ENCODE peak calls at places on chromosomes 12 and 14, in ten cellular contexts. B, N, S, T, E, K, Z, Y, R and A are unnamed samples.

GRCh38 chr14:93234798-93235197 is 27.7 kb downstream of the UBR7 start:
- DNase-seq in B (no peak), N (no peak), S (peak), T (no peak), E (no peak), K (no peak), Z (no peak), Y (peak), R (peak), A (no peak)

GRCh38 chr12:76282744-76283143 is 65.5 kb downstream of the BBS10 start:
- DNase-seq in B (no peak), N (no peak), S (no peak), T (no peak), E (no peak), K (no peak), Z (no peak), Y (no peak), R (no peak), A (no peak)

GRCh38 chr12:54463484-54463883 is 9.9 kb downstream of the GTSF1 start:
- DNase-seq in B (no peak), N (no peak), S (no peak), T (no peak), E (no peak), K (no peak), Z (no peak), Y (no peak), R (no peak), A (no peak)

GRCh38 chr12:69828897-69829296 is 3.9 kb downstream of the MYRFL start:
- DNase-seq in B (no peak), N (no peak), S (no peak), T (no peak), E (no peak), K (no peak), Z (no peak), Y (no peak), R (no peak), A (no peak)

GRCh38 chr12:112506513-112507166 is 87.9 kb downstream of the PTPN11 start:
- DNase-seq in B (no peak), N (no peak), S (no peak), T (no peak), E (no peak), K (no peak), Z (no peak), Y (no peak), R (no peak), A (no peak)

GRCh38 chr14:83133986-83134664 is 1600.5 kb upstream of the SEL1L start:
- DNase-seq in B (no peak), N (no peak), S (no peak), T (no peak), E (no peak), K (no peak), Z (no peak), Y (no peak), R (no peak), A (no peak)

GRCh38 chr12:121346747-121347146 is 5.5 kb downstream of the ANAPC5 start:
- DNase-seq in B (no peak), N (no peak), S (no peak), T (no peak), E (no peak), K (no peak), Z (no peak), Y (no peak), R (no peak), A (no peak)

GRCh38 chr12:109723311-109723791 is 9.7 kb downstream of the FAM222A start:
- DNase-seq in B (peak), N (no peak), S (no peak), T (peak), E (no peak), K (no peak), Z (no peak), Y (peak), R (no peak), A (no peak)

GRCh38 chr12:17954788-17955187 is 135.2 kb downstream of the RERGL start:
- DNase-seq in B (no peak), N (no peak), S (no peak), T (no peak), E (no peak), K (no peak), Z (no peak), Y (no peak), R (peak), A (no peak)

GRCh38 chr12:85322715-85323114 is 42.7 kb downstream of the ALX1 start:
- DNase-seq in B (no peak), N (no peak), S (no peak), T (no peak), E (no peak), K (no peak), Z (no peak), Y (no peak), R (no peak), A (no peak)

GRCh38 chr12:96233941-96234461 is 39.8 kb downstream of the ELK3 start:
- DNase-seq in B (peak), N (peak), S (no peak), T (peak), E (no peak), K (peak), Z (no peak), Y (peak), R (peak), A (no peak)

GRCh38 chr12:115771065-115771464 is 506.4 kb downstream of the MED13L start:
- DNase-seq in B (no peak), N (no peak), S (no peak), T (no peak), E (no peak), K (no peak), Z (no peak), Y (no peak), R (peak), A (no peak)

GRCh38 chr14:61616524-61617185 is 78.7 kb upstream of the HIF1A start:
- DNase-seq in B (no peak), N (no peak), S (peak), T (no peak), E (no peak), K (no peak), Z (no peak), Y (no peak), R (peak), A (no peak)

GRCh38 chr12:126084480-126084879 is 1019.2 kb downstream of the AACS start:
- DNase-seq in B (no peak), N (no peak), S (no peak), T (no peak), E (no peak), K (no peak), Z (no peak), Y (peak), R (no peak), A (no peak)

GRCh38 chr12:108850854-108851573 is 6.4 kb downstream of the SSH1 start:
- DNase-seq in B (no peak), N (no peak), S (no peak), T (peak), E (no peak), K (no peak), Z (no peak), Y (peak), R (peak), A (peak)

GRCh38 chr12:47935196-47935595 is 28.2 kb upstream of the TMEM106C start:
- DNase-seq in B (no peak), N (no peak), S (no peak), T (peak), E (no peak), K (peak), Z (no peak), Y (peak), R (peak), A (no peak)

GRCh38 chr12:125518074-125518473 is 452.8 kb downstream of the AACS start:
- DNase-seq in B (no peak), N (no peak), S (no peak), T (no peak), E (no peak), K (no peak), Z (no peak), Y (no peak), R (no peak), A (no peak)

GRCh38 chr12:49912846-49913245 is 9.1 kb upstream of the FAIM2 start:
- DNase-seq in B (no peak), N (no peak), S (no peak), T (no peak), E (no peak), K (no peak), Z (no peak), Y (no peak), R (no peak), A (no peak)

GRCh38 chr12:96167492-96167891 is 26.7 kb upstream of the ELK3 start:
- DNase-seq in B (no peak), N (no peak), S (no peak), T (no peak), E (no peak), K (no peak), Z (no peak), Y (no peak), R (no peak), A (no peak)

GRCh38 chr12:79415754-79416435 is 274.9 kb downstream of the PAWR start:
- DNase-seq in B (no peak), N (no peak), S (peak), T (no peak), E (no peak), K (no peak), Z (no peak), Y (no peak), R (no peak), A (no peak)

GRCh38 chr12:13165578-13166120 is 30.9 kb upstream of the EMP1 start:
- DNase-seq in B (no peak), N (no peak), S (peak), T (peak), E (peak), K (peak), Z (peak), Y (peak), R (peak), A (peak)

GRCh38 chr12:24904871-24905270 is 44.0 kb downstream of the BCAT1 start:
- DNase-seq in B (no peak), N (no peak), S (no peak), T (no peak), E (no peak), K (no peak), Z (no peak), Y (no peak), R (no peak), A (no peak)

GRCh38 chr12:106583578-106584103 is 837 bp downstream of the RFX4 start:
- DNase-seq in B (no peak), N (no peak), S (no peak), T (no peak), E (no peak), K (no peak), Z (no peak), Y (no peak), R (peak), A (no peak)

GRCh38 chr14:37544407-37544806 is 50.6 kb downstream of the FOXA1 start:
- DNase-seq in B (no peak), N (no peak), S (peak), T (no peak), E (no peak), K (no peak), Z (no peak), Y (no peak), R (no peak), A (no peak)